ENCODE peak calls at places on chromosomes 3 and 15, in five cellular contexts. U is esophagus squamous epithelium, C is A549, O is fibroblast of lung, I is body of pancreas. A is an unnamed sample. For H3K4me1, the result is how much of the 10 kb centered on the place peaks cover.

GRCh38 chr3:39260318-39260717 is 19.5 kb downstream of the CX3CR1 start:
- DNase-seq in U (no peak), C (no peak), O (no peak), I (no peak), A (no peak)

GRCh38 chr15:34203936-34204335 is 6.0 kb downstream of the KATNBL1 start:
- DNase-seq in U (no peak), C (no peak), O (no peak), I (no peak), A (no peak)

GRCh38 chr15:69435980-69436379 is 16.6 kb upstream of the RPLP1 start:
- DNase-seq in U (no peak), C (no peak), O (no peak), I (no peak), A (no peak)

GRCh38 chr3:183506674-183507290 is 48.7 kb downstream of the KLHL6 start:
- DNase-seq in U (no peak), C (no peak), O (no peak), I (peak), A (no peak)

GRCh38 chr15:68885070-68885469 is 45.3 kb upstream of the SPESP1 start:
- DNase-seq in U (no peak), C (no peak), O (peak), I (no peak), A (no peak)

GRCh38 chr3:52570076-52570475 is 33.7 kb downstream of the UQCC5 start:
- DNase-seq in U (no peak), C (no peak), O (peak), I (no peak), A (no peak)

GRCh38 chr3:18423401-18424212 is 1.5 kb downstream of the SATB1 start:
- DNase-seq in U (no peak), C (no peak), O (peak), I (peak), A (no peak)

GRCh38 chr3:174457758-174458157 is 401.4 kb upstream of the NAALADL2 start:
- DNase-seq in U (no peak), C (no peak), O (no peak), I (no peak), A (no peak)

GRCh38 chr3:47581835-47582234 is 3.2 kb upstream of the CSPG5 start:
- DNase-seq in U (no peak), C (no peak), O (no peak), I (no peak), A (no peak)

GRCh38 chr15:28931828-28932227 is 46.1 kb downstream of the APBA2 start:
- DNase-seq in U (no peak), C (no peak), O (no peak), I (no peak), A (no peak)

GRCh38 chr15:85324202-85324601 is 56.2 kb upstream of the AKAP13 start:
- DNase-seq in U (no peak), C (no peak), O (peak), I (no peak), A (no peak)

GRCh38 chr3:183265713-183266417 is 12.8 kb downstream of the B3GNT5 start:
- DNase-seq in U (no peak), C (peak), O (peak), I (peak), A (no peak)

GRCh38 chr15:42156266-42156922 is at the start of gene PLA2G4F:
- DNase-seq in U (no peak), C (no peak), O (no peak), I (peak), A (no peak)

GRCh38 chr3:172312711-172313110 is 135.5 kb downstream of the GHSR start:
- DNase-seq in U (no peak), C (no peak), O (no peak), I (no peak), A (no peak)

GRCh38 chr3:52231502-52232278 is 6.2 kb upstream of the TLR9 start:
- DNase-seq in U (no peak), C (peak), O (peak), I (peak), A (peak)

GRCh38 chr3:4447600-4448561 is 19.2 kb downstream of the SUMF1 start:
- DNase-seq in U (no peak), C (no peak), O (no peak), I (no peak), A (no peak)

GRCh38 chr15:35289029-35289617 is 204.0 kb upstream of the NANOGP8 start:
- DNase-seq in U (no peak), C (peak), O (peak), I (peak), A (peak)

GRCh38 chr3:79947469-79947868 is 179.7 kb upstream of the ROBO1 start:
- DNase-seq in U (no peak), C (no peak), O (peak), I (no peak), A (no peak)

GRCh38 chr3:90062018-90062417 is 954.6 kb downstream of the EPHA3 start:
- DNase-seq in U (no peak), C (no peak), O (peak), I (no peak), A (no peak)

GRCh38 chr3:12549971-12550760 is 4.9 kb upstream of the MKRN2OS start:
- DNase-seq in U (no peak), C (no peak), O (no peak), I (no peak), A (no peak)

GRCh38 chr3:194967126-194968117 is 281.7 kb downstream of the FAM43A start:
- DNase-seq in U (no peak), C (no peak), O (no peak), I (no peak), A (no peak)

GRCh38 chr15:49875392-49875791 is 243.6 kb downstream of the ATP8B4 start:
- DNase-seq in U (no peak), C (no peak), O (no peak), I (no peak), A (no peak)

GRCh38 chr3:20101041-20101440 is 60.8 kb downstream of the KAT2B start:
- DNase-seq in U (no peak), C (no peak), O (no peak), I (no peak), A (no peak)

GRCh38 chr3:79497447-79498111 is 270.2 kb downstream of the ROBO1 start:
- DNase-seq in U (no peak), C (no peak), O (no peak), I (no peak), A (no peak)

GRCh38 chr15:40594429-40594836 is 384 bp downstream of the KNL1 start:
- DNase-seq in U (no peak), C (peak), O (peak), I (peak), A (peak)

GRCh38 chr15:85116066-85116465 is 134.4 kb downstream of the PDE8A start:
- DNase-seq in U (no peak), C (no peak), O (no peak), I (no peak), A (no peak)

GRCh38 chr15:31296304-31297220 is 30.1 kb upstream of the KLF13 start:
- DNase-seq in U (no peak), C (peak), O (no peak), I (peak), A (no peak)

GRCh38 chr3:100737334-100737733 is 28.0 kb downstream of the TFG start:
- DNase-seq in U (no peak), C (peak), O (peak), I (no peak), A (no peak)

GRCh38 chr15:40282144-40282869 is 557 bp downstream of the ANKRD63 start:
- DNase-seq in U (no peak), C (peak), O (peak), I (peak), A (peak)

GRCh38 chr15:56064152-56064551 is 70.7 kb upstream of the NEDD4 start:
- DNase-seq in U (no peak), C (no peak), O (no peak), I (no peak), A (no peak)

GRCh38 chr3:96863129-96863740 is 48.8 kb downstream of the EPHA6 start:
- DNase-seq in U (no peak), C (no peak), O (peak), I (peak), A (peak)

GRCh38 chr3:120604784-120605183 is 8.6 kb downstream of the NDUFB4 start:
- DNase-seq in U (no peak), C (no peak), O (no peak), I (no peak), A (no peak)

GRCh38 chr15:77622212-77622941 is 10.3 kb downstream of the LINGO1 start:
- DNase-seq in U (no peak), C (no peak), O (no peak), I (no peak), A (no peak)
- H3K4me1 ChIP-seq in U (under half), C (under half), O (under half), I (under half), A (under half)

DNA sequence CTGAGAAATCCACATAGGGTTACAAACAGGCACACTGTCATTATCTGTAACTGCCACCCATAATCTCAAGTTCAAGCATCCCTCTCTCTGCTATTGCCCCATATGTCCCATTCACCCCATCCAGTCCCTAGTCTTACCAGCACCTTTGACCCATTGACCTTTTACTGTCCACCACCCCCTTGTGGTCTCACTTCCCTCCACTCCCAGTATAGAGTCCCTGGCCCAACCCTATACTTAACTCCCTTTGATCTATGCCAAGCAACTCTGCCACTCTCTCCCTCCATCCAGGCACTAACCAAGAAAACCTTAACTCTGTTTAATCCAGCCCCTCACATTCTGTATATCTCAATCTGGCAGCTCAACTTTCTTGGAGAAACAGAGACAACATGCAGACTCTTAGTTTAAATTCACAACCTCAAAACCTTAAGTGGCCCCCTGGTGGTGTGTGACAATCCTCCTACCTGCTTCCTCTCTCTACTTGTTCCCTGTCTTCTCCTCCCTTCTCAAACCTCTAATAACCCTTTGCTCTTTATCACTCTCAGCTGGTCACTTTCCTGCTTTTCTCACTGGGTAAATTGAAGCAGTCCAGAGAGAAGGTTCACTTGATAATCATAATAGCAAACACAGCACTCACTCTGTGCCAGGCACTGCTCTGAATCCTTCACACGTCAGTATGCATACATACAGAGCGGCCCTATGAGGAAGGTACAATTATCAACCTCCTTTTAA is 162.7 kb downstream of the STT3B start:
- DNase-seq in U (no peak), C (no peak), O (no peak), I (peak), A (no peak)
- TF ChIP-seq CTCF in U (no peak), C (peak), O (peak), I (peak), A (peak)

GRCh38 chr3:132288357-132288756 is 28.9 kb upstream of the ACP3 start:
- DNase-seq in U (no peak), C (no peak), O (peak), I (no peak), A (no peak)
- H3K4me3 ChIP-seq in U (no peak), C (no peak), O (no peak), I (no peak), A (no peak)

GRCh38 chr3:178699810-178700209 is 163.6 kb downstream of the KCNMB2 start:
- DNase-seq in U (no peak), C (no peak), O (peak), I (no peak), A (no peak)

GRCh38 chr3:178703268-178703975 is 167.2 kb downstream of the KCNMB2 start:
- DNase-seq in U (no peak), C (no peak), O (peak), I (no peak), A (no peak)

DNA sequence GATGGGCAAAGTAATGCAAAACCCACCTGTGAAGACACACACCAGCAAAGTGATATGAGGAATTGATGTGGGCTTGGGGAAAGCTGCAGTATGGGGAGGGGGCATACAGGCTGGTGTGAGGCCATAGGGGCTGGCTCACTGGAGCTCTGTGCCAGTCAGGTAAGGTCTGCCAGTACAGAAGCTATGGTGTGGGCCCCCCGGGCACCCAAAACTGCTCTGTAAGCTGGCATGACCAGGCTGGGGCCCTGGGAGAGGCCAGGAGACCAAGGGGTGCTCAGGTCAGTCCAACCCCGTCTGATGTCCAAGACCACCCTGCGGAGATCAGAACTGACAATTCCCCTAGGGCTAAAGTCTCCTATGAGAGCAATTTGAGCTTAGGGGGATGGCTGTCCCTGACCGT is 163.1 kb downstream of the KCNMB2 start:
- DNase-seq in U (no peak), C (no peak), O (no peak), I (no peak), A (no peak)
- H3K4me1 ChIP-seq in U (under half), C (under half), O (under half), I (under half), A (under half)

GRCh38 chr3:46564190-46565112 is 1.7 kb downstream of the LRRC2 start:
- DNase-seq in U (no peak), C (no peak), O (peak), I (no peak), A (no peak)

GRCh38 chr3:46565113-46565490 is 1.0 kb downstream of the LRRC2 start:
- DNase-seq in U (no peak), C (no peak), O (no peak), I (no peak), A (no peak)

GRCh38 chr3:46561951-46562350 is 4.2 kb downstream of the LRRC2 start:
- DNase-seq in U (no peak), C (no peak), O (peak), I (no peak), A (no peak)

GRCh38 chr3:46566040-46566631 is at the start of gene LRRC2:
- DNase-seq in U (no peak), C (no peak), O (peak), I (peak), A (peak)

DNA sequence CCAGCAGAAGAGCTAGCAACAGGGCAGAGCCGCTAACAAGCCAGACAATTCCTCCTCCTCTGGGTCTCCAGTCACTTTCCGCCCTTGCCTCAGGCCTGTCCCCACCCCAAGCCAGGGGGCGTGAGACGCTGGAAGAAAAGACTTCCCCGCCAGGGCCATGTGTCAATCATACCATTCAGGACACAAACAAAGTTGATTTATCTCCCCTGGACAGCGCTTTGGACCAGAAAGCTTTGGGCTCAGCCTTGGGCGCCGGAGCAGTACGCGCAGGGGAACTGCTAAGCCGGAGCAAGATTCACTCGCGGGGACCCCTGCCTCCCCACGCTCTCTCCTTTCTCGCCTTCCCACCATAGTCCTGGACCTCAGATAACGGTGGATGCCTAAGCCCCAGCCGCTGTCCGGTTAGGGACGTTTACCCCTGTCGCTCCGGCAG is 479 bp downstream of the LRRC2 start:
- DNase-seq in U (no peak), C (no peak), O (peak), I (no peak), A (peak)
- TF ChIP-seq CTCF in U (no peak), C (no peak), O (no peak), I (no peak), A (peak)

GRCh38 chr3:50229490-50229889 is 6.5 kb upstream of the GNAI2 start:
- DNase-seq in U (no peak), C (no peak), O (no peak), I (no peak), A (no peak)

GRCh38 chr3:50230106-50230832 is 5.7 kb upstream of the GNAI2 start:
- DNase-seq in U (no peak), C (no peak), O (no peak), I (no peak), A (no peak)

GRCh38 chr3:50227390-50228183 is 8.4 kb upstream of the GNAI2 start:
- DNase-seq in U (peak), C (peak), O (peak), I (peak), A (peak)

GRCh38 chr3:50224639-50225038 is 11.4 kb upstream of the GNAI2 start:
- DNase-seq in U (no peak), C (no peak), O (no peak), I (no peak), A (no peak)

GRCh38 chr3:50226888-50227389 is 9.1 kb upstream of the GNAI2 start:
- DNase-seq in U (no peak), C (peak), O (peak), I (no peak), A (no peak)
- H3K4me3 ChIP-seq in U (peak), C (peak), O (peak), I (no peak), A (peak)

GRCh38 chr3:127459205-127459604 is 131.3 kb downstream of the TPRA1 start:
- DNase-seq in U (no peak), C (no peak), O (no peak), I (no peak), A (no peak)

GRCh38 chr3:127459891-127460290 is 130.6 kb downstream of the TPRA1 start:
- DNase-seq in U (no peak), C (no peak), O (no peak), I (no peak), A (no peak)

GRCh38 chr3:127461286-127461685 is 129.2 kb downstream of the TPRA1 start:
- DNase-seq in U (no peak), C (no peak), O (no peak), I (no peak), A (no peak)

GRCh38 chr3:127464642-127465041 is 125.9 kb downstream of the TPRA1 start:
- DNase-seq in U (no peak), C (no peak), O (no peak), I (no peak), A (no peak)

GRCh38 chr3:127462111-127462655 is 128.3 kb downstream of the TPRA1 start:
- DNase-seq in U (no peak), C (no peak), O (no peak), I (no peak), A (no peak)
- H3K4me1 ChIP-seq in U (under half), C (under half), O (under half), I (under half), A (under half)

DNA sequence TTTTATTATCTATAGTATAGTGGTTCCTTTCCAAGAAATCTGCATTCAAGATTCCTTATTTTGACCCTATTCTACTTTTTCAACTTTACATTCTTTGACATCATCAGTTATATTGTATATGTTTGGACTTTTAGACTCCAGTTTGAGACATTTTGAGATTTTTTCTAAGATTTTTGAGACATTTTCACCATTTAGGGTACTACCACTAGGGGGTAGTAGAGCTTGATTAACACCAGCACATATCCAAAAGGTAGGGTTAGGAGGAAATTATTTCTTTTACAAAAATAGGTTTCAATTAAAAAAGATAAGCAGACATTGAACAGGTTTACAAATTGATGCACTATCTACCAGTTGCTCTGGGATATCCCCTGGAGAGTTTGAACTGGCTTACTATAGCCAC is 262.5 kb downstream of the SCAPER start:
- DNase-seq in U (no peak), C (no peak), O (no peak), I (no peak), A (no peak)
- TF ChIP-seq CTCF in U (no peak), C (peak), O (no peak), I (no peak), A (peak)